ENCODE peak calls at places on chromosomes 2 and 18, in ten cellular contexts. B, V, R, F, K, Y, M, L, T and A are unnamed samples.

GRCh38 chr2:225052703-225053102 is 10.4 kb upstream of the DOCK10 start:
- DNase-seq in T (no peak), Y (no peak), F (no peak), B (no peak), L (no peak), R (no peak), V (no peak), M (no peak), K (no peak), A (no peak)

GRCh38 chr2:202652119-202652518 is 17.4 kb downstream of the FAM117B start:
- DNase-seq in L (no peak), V (no peak), R (no peak), K (no peak), T (no peak), B (no peak), M (no peak), F (no peak), Y (no peak), A (no peak)

GRCh38 chr2:240234503-240234951 is 94.1 kb upstream of the OTOS start:
- DNase-seq in M (no peak), T (no peak), R (no peak), V (no peak), F (peak), L (no peak), B (no peak), Y (no peak), K (no peak), A (no peak)

GRCh38 chr2:239316562-239317465 is 84.0 kb downstream of the HDAC4 start:
- DNase-seq in F (peak), T (peak), R (no peak), Y (no peak), V (no peak), L (no peak), B (no peak), K (no peak), M (no peak), A (no peak)

GRCh38 chr2:146312899-146313298 is 1531.9 kb upstream of the ACVR2A start:
- DNase-seq in M (no peak), Y (no peak), V (no peak), K (peak), T (peak), F (no peak), B (no peak), R (no peak), L (no peak), A (peak)

GRCh38 chr2:189076572-189076971 is 102.4 kb downstream of the COL3A1 start:
- DNase-seq in V (no peak), F (no peak), L (no peak), Y (no peak), R (no peak), T (peak), K (peak), M (no peak), B (no peak), A (no peak)

GRCh38 chr2:79292936-79293335 is 133.4 kb upstream of the REG3A start:
- DNase-seq in T (no peak), M (no peak), L (no peak), R (no peak), K (no peak), B (no peak), F (no peak), Y (no peak), V (no peak), A (no peak)

GRCh38 chr2:232385660-232386489 is 7.3 kb downstream of the ALPP start:
- DNase-seq in F (no peak), T (no peak), R (no peak), L (no peak), V (peak), B (peak), M (no peak), Y (peak), K (no peak), A (no peak)

GRCh38 chr2:43227830-43228280 is 1.4 kb upstream of the ZFP36L2 start:
- DNase-seq in L (peak), M (no peak), V (no peak), Y (no peak), F (no peak), K (no peak), R (no peak), T (no peak), B (no peak), A (peak)

GRCh38 chr2:88638743-88639142 is 11.5 kb upstream of the EIF2AK3 start:
- DNase-seq in V (no peak), B (no peak), Y (no peak), R (no peak), F (no peak), T (peak), M (no peak), K (peak), L (peak), A (no peak)

GRCh38 chr2:42367835-42368234 is 6.8 kb upstream of the COX7A2L start:
- DNase-seq in M (no peak), K (no peak), L (no peak), R (no peak), Y (no peak), B (no peak), V (no peak), T (peak), F (no peak), A (no peak)

GRCh38 chr2:237294509-237294908 is 119.5 kb downstream of the COL6A3 start:
- DNase-seq in M (no peak), F (no peak), V (no peak), T (no peak), K (no peak), Y (no peak), B (no peak), L (no peak), R (no peak), A (no peak)

GRCh38 chr18:23498062-23498582 is 5.2 kb upstream of the RMC1 start:
- DNase-seq in V (no peak), T (no peak), M (no peak), R (no peak), K (no peak), F (no peak), B (no peak), L (no peak), Y (no peak), A (no peak)

GRCh38 chr18:23499571-23499889 is 3.8 kb upstream of the RMC1 start:
- DNase-seq in L (no peak), R (no peak), Y (no peak), B (no peak), K (no peak), V (no peak), T (no peak), F (no peak), M (no peak), A (no peak)

GRCh38 chr18:23495723-23496440 is 7.4 kb upstream of the RMC1 start:
- DNase-seq in B (no peak), K (peak), M (no peak), L (no peak), T (peak), F (no peak), R (no peak), V (no peak), Y (no peak), A (no peak)

GRCh38 chr18:23501626-23502025 is 1.7 kb upstream of the RMC1 start:
- DNase-seq in K (no peak), T (no peak), R (no peak), F (no peak), Y (no peak), L (no peak), M (no peak), V (no peak), B (no peak), A (no peak)

DNA sequence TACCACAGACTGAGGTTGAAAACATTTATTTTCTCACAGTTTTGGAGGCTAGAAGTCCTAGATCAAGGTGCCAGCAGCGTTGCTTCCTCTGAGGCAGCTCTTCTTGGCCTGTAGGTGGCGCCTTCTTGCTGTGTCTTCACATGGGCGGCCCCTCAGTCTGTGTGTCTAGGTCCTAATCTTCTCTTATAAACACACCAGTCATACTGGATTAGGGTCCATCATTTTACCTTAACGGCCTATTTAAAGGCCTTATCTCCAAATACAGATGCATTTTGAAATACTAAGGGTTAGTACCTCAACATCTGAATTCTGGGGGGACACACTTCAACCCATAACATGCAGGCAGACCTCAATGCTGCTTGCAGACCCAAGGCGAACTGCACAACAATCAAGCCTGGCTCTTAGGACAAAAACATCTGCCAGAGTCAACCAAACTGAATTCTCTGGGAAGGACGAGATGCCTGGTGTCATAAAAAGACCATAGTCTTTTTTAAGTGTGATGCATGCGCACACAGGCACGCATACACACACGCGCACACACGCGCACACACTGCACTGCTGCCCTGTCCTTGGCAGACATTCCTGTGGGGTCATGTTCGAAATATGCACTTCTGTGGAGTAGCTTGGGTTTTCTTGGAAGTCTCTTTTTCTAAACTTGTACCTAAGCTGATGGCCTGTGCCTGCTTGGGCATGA is 4.3 kb upstream of the RMC1 start:
- DNase-seq in L (no peak), R (peak), V (peak), Y (peak), B (peak), T (peak), K (peak), M (peak), F (peak), A (peak)
- TF ChIP-seq CTCF in L (peak), R (peak), V (peak), Y (peak), B (peak), T (peak), K (peak), M (peak), F (peak), A (peak)

GRCh38 chr2:134261398-134262131 is 7.7 kb downstream of the MGAT5 start:
- DNase-seq in V (no peak), Y (peak), R (no peak), M (no peak), L (no peak), B (no peak), K (no peak), F (no peak), T (no peak), A (peak)
- TF ChIP-seq CTCF in V (no peak), Y (no peak), R (no peak), M (no peak), L (no peak), B (no peak), K (no peak), F (no peak), T (no peak), A (no peak)

DNA sequence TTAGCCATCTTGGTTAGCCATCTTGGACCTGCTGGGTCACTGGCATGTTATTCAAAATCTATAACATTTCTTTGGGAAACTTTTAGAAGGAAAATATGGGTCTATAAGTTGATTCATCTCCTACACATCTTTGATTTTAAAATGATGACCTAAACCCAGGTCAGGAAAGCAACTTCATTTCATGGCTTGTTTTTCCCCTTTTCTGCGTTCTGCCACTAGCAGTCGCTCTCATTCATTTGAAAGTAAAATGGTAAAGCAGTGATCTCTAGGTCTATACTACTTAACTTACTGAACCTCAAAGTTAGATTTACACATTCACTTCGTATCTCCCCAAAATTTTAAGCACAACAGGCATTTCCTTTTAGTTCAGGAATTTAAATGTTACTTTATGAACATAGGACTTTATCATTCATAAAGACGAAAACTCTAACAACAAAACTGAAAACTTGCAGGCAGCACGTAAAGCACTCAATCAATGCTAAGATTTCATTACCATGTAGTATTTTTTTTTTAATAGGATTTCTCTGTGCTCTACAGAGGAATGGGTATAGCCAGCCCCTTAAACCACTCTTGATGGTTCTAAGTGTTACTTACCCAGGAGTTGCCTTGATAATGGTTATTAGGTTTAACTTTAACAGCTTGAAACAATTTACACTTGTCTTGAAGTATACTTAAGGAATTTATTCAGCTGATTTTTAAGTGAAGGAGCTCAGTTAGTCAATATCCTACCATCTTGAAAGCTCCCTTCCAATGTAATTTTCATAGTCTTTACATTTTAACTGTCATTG is 62.5 kb downstream of the GORASP2 start:
- DNase-seq in L (no peak), Y (no peak), B (no peak), V (no peak), F (no peak), R (no peak), M (no peak), K (no peak), T (no peak), A (no peak)
- TF ChIP-seq CTCF in L (no peak), Y (peak), B (no peak), V (no peak), F (no peak), R (no peak), M (no peak), K (no peak), T (peak), A (peak)

GRCh38 chr2:174051741-174052638 is 86.8 kb upstream of the SP3 start:
- DNase-seq in B (peak), M (peak), T (peak), L (peak), K (peak), R (no peak), V (peak), F (no peak), Y (peak), A (no peak)
- TF ChIP-seq CTCF in B (no peak), M (no peak), T (no peak), L (no peak), K (no peak), R (no peak), V (no peak), F (no peak), Y (no peak), A (no peak)

DNA sequence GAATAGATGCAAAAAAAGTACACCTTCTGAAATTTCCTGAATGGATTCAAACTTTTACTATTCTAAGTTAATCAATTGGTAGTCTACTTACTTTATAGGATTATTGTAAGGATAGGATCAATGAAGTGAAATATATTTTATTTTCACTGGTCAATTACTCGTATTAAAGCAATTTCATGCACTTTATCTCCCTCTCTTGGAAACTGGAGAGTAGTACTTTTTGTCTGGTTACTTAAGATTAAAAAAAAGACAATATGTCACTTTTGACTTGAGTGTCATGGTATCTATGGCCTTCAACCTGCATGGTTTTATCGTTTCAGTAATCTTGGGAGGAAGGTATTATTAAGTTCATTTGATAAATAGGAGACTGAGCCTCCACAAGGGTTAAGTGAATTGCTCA is 1.0 kb upstream of the KYNU start:
- DNase-seq in Y (no peak), T (peak), M (no peak), F (no peak), R (no peak), K (peak), V (no peak), L (no peak), B (no peak), A (no peak)
- TF ChIP-seq CTCF in Y (no peak), T (no peak), M (no peak), F (no peak), R (peak), K (peak), V (no peak), L (no peak), B (peak), A (no peak)

GRCh38 chr18:68400889-68401288 is 314.0 kb downstream of the TMX3 start:
- DNase-seq in V (no peak), R (no peak), T (no peak), F (no peak), L (no peak), Y (no peak), K (no peak), B (no peak), M (no peak), A (no peak)

GRCh38 chr18:68402784-68403183 is 312.1 kb downstream of the TMX3 start:
- DNase-seq in T (peak), Y (no peak), L (no peak), K (no peak), M (no peak), R (no peak), B (no peak), F (no peak), V (no peak), A (no peak)

GRCh38 chr18:68409585-68409984 is 305.3 kb downstream of the TMX3 start:
- DNase-seq in T (peak), L (no peak), F (no peak), V (no peak), B (no peak), M (no peak), R (no peak), Y (no peak), K (no peak), A (no peak)

GRCh38 chr18:68406761-68407160 is 308.1 kb downstream of the TMX3 start:
- DNase-seq in V (no peak), R (no peak), K (no peak), F (no peak), T (no peak), Y (no peak), B (no peak), L (no peak), M (no peak), A (no peak)
- TF ChIP-seq CTCF in V (no peak), R (no peak), K (no peak), F (no peak), T (no peak), Y (no peak), B (no peak), L (no peak), M (no peak), A (no peak)

GRCh38 chr2:1053781-1054180 is 103.1 kb downstream of the SNTG2 start:
- DNase-seq in R (no peak), F (no peak), T (no peak), K (no peak), Y (no peak), L (no peak), B (no peak), V (no peak), M (no peak), A (no peak)
- TF ChIP-seq CTCF in R (no peak), F (no peak), T (no peak), K (no peak), Y (no peak), L (no peak), B (no peak), V (no peak), M (no peak), A (no peak)

DNA sequence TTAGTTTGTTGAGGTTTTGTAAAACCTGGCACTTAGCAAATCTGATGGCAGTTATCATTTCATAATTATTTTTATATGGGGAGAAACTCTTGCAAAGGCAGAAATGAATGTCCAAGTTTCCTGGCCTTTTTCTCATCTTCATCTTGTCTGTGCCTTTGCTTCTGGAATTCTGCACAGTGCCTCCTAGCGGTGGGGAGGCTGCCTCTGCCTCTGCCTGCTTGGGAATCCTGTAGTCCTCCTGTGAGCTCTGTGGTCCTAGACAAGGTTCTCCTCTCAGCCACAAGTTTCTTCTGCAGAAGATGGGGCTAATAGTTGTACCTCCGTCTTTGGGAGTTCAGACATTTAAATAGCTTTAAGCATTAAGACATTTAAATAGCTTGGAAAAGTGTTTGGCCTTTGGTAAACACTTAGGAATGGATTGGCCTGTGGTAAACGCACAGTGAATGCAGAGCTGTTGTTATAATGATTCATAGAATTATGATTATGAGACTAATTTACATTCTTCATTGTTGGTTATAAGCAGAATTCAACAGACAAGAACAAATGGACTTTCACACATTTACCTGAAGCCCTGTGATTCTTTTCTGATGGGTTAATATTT is 101.2 kb downstream of the ZNF236 start:
- DNase-seq in M (peak), K (peak), B (peak), V (peak), R (no peak), F (no peak), Y (peak), L (no peak), T (peak), A (no peak)
- TF ChIP-seq CTCF in M (peak), K (peak), B (peak), V (no peak), R (peak), F (no peak), Y (peak), L (peak), T (peak), A (peak)